ENCODE peak calls at places on chromosomes 6 and 20, in nine cellular contexts. F is NCI-H2029; R is EL; S is SJSA1; C is T-helper 9 cell; H is natural killer cell; Y is activated T-helper 1 cell treated with anti-CD3 and anti-CD28 coated beads, Interleukin-12 subunit alpha, Interleukin-12 subunit beta, Interleukin-2, Interleukin-4 antibody, amounts not matched to agents 30 ng/mL and 10 ng/mL and 1 ng/mL, durations not matched to agents 14 hours and 24 hours and 36 hours; K is GM10248; Q is WTC11. U is an unnamed sample.

GRCh38 chr20:50271674-50272412 is 81.2 kb downstream of the CEBPB start:
- DNase-seq in C (no peak), Q (no peak), F (no peak), R (no peak), H (no peak), Y (no peak), S (no peak), K (no peak), U (no peak)

GRCh38 chr20:33793011-33793931 is 17.9 kb upstream of the CHMP4B start:
- DNase-seq in K (no peak), H (no peak), S (no peak), C (no peak), F (no peak), Y (no peak), R (no peak), Q (no peak), U (no peak)

GRCh38 chr6:110140650-110141049 is 38.8 kb downstream of the WASF1 start:
- DNase-seq in Y (no peak), R (peak), F (no peak), C (no peak), S (no peak), H (no peak), K (no peak), Q (no peak), U (no peak)

GRCh38 chr6:114108119-114109002 is 137.4 kb upstream of the HDAC2 start:
- DNase-seq in C (peak), F (peak), S (peak), H (no peak), Y (peak), Q (peak), R (peak), K (peak), U (peak)

GRCh38 chr6:143843689-143844405 is 709 bp downstream of the LTV1 start:
- DNase-seq in Q (no peak), F (no peak), S (no peak), K (peak), H (no peak), R (peak), C (no peak), Y (peak), U (no peak)

GRCh38 chr6:168072266-168072665 is 6.7 kb downstream of the FRMD1 start:
- DNase-seq in Y (no peak), C (no peak), K (no peak), Q (no peak), R (no peak), S (no peak), H (no peak), F (no peak), U (no peak)

GRCh38 chr6:1481326-1481725 is 92.0 kb downstream of the FOXF2 start:
- DNase-seq in H (no peak), K (no peak), R (peak), Y (no peak), Q (no peak), F (no peak), C (no peak), S (peak), U (no peak)

GRCh38 chr6:16482702-16483314 is 244.4 kb downstream of the GMPR start:
- DNase-seq in Q (no peak), K (no peak), S (no peak), C (no peak), F (no peak), H (no peak), Y (no peak), R (no peak), U (no peak)

GRCh38 chr6:6781877-6782236 is 193.3 kb downstream of the LY86 start:
- DNase-seq in Q (no peak), S (no peak), H (no peak), R (no peak), F (no peak), Y (no peak), C (no peak), K (no peak), U (no peak)

GRCh38 chr6:144559865-144560603 is 274.9 kb downstream of the UTRN start:
- DNase-seq in Y (peak), S (peak), C (no peak), H (no peak), R (peak), Q (no peak), K (no peak), F (no peak), U (no peak)